ENCODE peak calls at places on chromosomes 3 and 15, in seven cellular contexts. F is adrenal gland, S is uterus, Q is PC-3, E is HAP-1, W is brain microvascular endothelial cell, T is HCT116. R is an unnamed sample. For H3K36me3, the result is how much of the 10 kb centered on the place peaks cover.

GRCh38 chr3:141402476-141403171 is 34.3 kb downstream of the ZBTB38 start:
- DNase-seq in F (peak), S (peak), Q (peak), E (peak), W (peak), T (no peak), R (peak)

GRCh38 chr3:178771511-178771910 is 235.3 kb downstream of the KCNMB2 start:
- DNase-seq in F (no peak), S (no peak), Q (peak), E (no peak), W (no peak), T (no peak), R (no peak)

GRCh38 chr3:138092023-138092422 is 23.4 kb downstream of the DZIP1L start:
- DNase-seq in F (no peak), S (no peak), Q (peak), E (no peak), W (peak), T (no peak), R (no peak)

GRCh38 chr15:49978171-49978570 is 140.9 kb downstream of the ATP8B4 start:
- DNase-seq in F (no peak), S (no peak), Q (no peak), E (no peak), W (no peak), T (no peak), R (no peak)

GRCh38 chr3:14549256-14549931 is 9.3 kb upstream of the GRIP2 start:
- DNase-seq in F (no peak), S (no peak), Q (peak), E (no peak), W (peak), T (peak), R (no peak)

GRCh38 chr3:99875573-99875924 is 57.9 kb downstream of the CMSS1 start:
- DNase-seq in F (no peak), S (no peak), Q (no peak), E (no peak), W (peak), T (no peak), R (no peak)

GRCh38 chr15:65101418-65101890 is 13.5 kb downstream of the UBAP1L start:
- DNase-seq in F (peak), S (peak), Q (peak), E (peak), W (peak), T (peak), R (peak)

GRCh38 chr15:74631935-74632560 is 16.4 kb downstream of the CLK3 start:
- DNase-seq in F (no peak), S (peak), Q (peak), E (peak), W (peak), T (no peak), R (peak)

GRCh38 chr15:98700501-98700900 is 52.2 kb downstream of the IGF1R start:
- DNase-seq in F (no peak), S (no peak), Q (no peak), E (no peak), W (no peak), T (no peak), R (no peak)

GRCh38 chr3:146250449-146251382 is at the start of gene PLSCR4:
- DNase-seq in F (peak), S (peak), Q (peak), E (peak), W (peak), T (peak), R (peak)

GRCh38 chr3:12758025-12758830 is 831 bp downstream of the TMEM40 start:
- DNase-seq in F (peak), S (peak), Q (peak), E (no peak), W (peak), T (no peak), R (no peak)

GRCh38 chr15:25362545-25362944 is 76.3 kb downstream of the UBE3A start:
- DNase-seq in F (no peak), S (no peak), Q (no peak), E (no peak), W (no peak), T (no peak), R (no peak)

GRCh38 chr3:58109752-58110151 is 101.0 kb downstream of the DNASE1L3 start:
- DNase-seq in F (no peak), S (no peak), Q (no peak), E (no peak), W (no peak), T (no peak), R (no peak)

GRCh38 chr3:152419748-152420147 is 151.0 kb downstream of the MBNL1 start:
- DNase-seq in F (no peak), S (no peak), Q (no peak), E (no peak), W (no peak), T (no peak), R (no peak)

GRCh38 chr3:179452166-179452544 is 885 bp upstream of the GNB4 start:
- DNase-seq in F (no peak), S (no peak), Q (no peak), E (no peak), W (peak), T (no peak), R (no peak)

GRCh38 chr15:32898991-32899613 is 181.3 kb downstream of the GREM1 start:
- DNase-seq in F (no peak), S (no peak), Q (peak), E (no peak), W (no peak), T (no peak), R (peak)

GRCh38 chr3:57923101-57923500 is 85.1 kb upstream of the FLNB start:
- DNase-seq in F (no peak), S (no peak), Q (no peak), E (no peak), W (no peak), T (no peak), R (no peak)

GRCh38 chr15:33722005-33722672 is 246.2 kb upstream of the CHRM5 start:
- DNase-seq in F (no peak), S (no peak), Q (peak), E (no peak), W (peak), T (no peak), R (no peak)

GRCh38 chr15:77144492-77145070 is 73.7 kb upstream of the TSPAN3 start:
- DNase-seq in F (no peak), S (no peak), Q (peak), E (peak), W (peak), T (no peak), R (no peak)

GRCh38 chr3:123085293-123085949 is 18.6 kb downstream of the PDIA5 start:
- DNase-seq in F (no peak), S (no peak), Q (no peak), E (no peak), W (no peak), T (no peak), R (no peak)

GRCh38 chr15:57728436-57728835 is 21.9 kb downstream of the POLR2M start:
- DNase-seq in F (no peak), S (no peak), Q (no peak), E (no peak), W (no peak), T (no peak), R (no peak)

GRCh38 chr15:47352217-47352616 is 365.1 kb upstream of the SEMA6D start:
- DNase-seq in F (no peak), S (no peak), Q (no peak), E (no peak), W (no peak), T (no peak), R (no peak)

GRCh38 chr15:52278636-52279367 is 16.8 kb downstream of the MYO5C start:
- DNase-seq in F (no peak), S (no peak), Q (no peak), E (no peak), W (no peak), T (no peak), R (no peak)

GRCh38 chr3:193335031-193335430 is 43.5 kb downstream of the ATP13A5 start:
- DNase-seq in F (no peak), S (no peak), Q (peak), E (no peak), W (no peak), T (no peak), R (no peak)

GRCh38 chr3:158794936-158795518 is 6.8 kb upstream of the MFSD1 start:
- DNase-seq in F (no peak), S (no peak), Q (peak), E (peak), W (peak), T (peak), R (no peak)

GRCh38 chr3:58353722-58354553 is 21.2 kb downstream of the PXK start:
- DNase-seq in F (no peak), S (no peak), Q (no peak), E (no peak), W (no peak), T (no peak), R (no peak)

GRCh38 chr3:89114841-89115223 is 7.4 kb downstream of the EPHA3 start:
- DNase-seq in F (no peak), S (no peak), Q (no peak), E (no peak), W (no peak), T (no peak), R (no peak)

GRCh38 chr3:12253944-12254343 is 34.9 kb upstream of the PPARG start:
- DNase-seq in F (no peak), S (no peak), Q (no peak), E (peak), W (no peak), T (no peak), R (no peak)

GRCh38 chr3:25142609-25143355 is 285.3 kb upstream of the RARB start:
- DNase-seq in F (no peak), S (no peak), Q (no peak), E (no peak), W (no peak), T (no peak), R (no peak)

GRCh38 chr3:39289107-39289506 is 9.3 kb upstream of the CX3CR1 start:
- DNase-seq in F (no peak), S (no peak), Q (no peak), E (no peak), W (no peak), T (no peak), R (no peak)

GRCh38 chr3:57063027-57063426 is 2.6 kb downstream of the SPATA12 start:
- DNase-seq in F (no peak), S (no peak), Q (no peak), E (no peak), W (no peak), T (no peak), R (no peak)

GRCh38 chr3:161142486-161142885 is 37.3 kb upstream of the B3GALNT1 start:
- DNase-seq in F (no peak), S (no peak), Q (peak), E (no peak), W (no peak), T (no peak), R (no peak)

GRCh38 chr3:112293368-112294321 is at the start of gene SLC9C1:
- DNase-seq in F (no peak), S (peak), Q (peak), E (peak), W (peak), T (peak), R (peak)

GRCh38 chr15:48614051-48614450 is 31.5 kb downstream of the FBN1 start:
- DNase-seq in F (no peak), S (no peak), Q (no peak), E (no peak), W (no peak), T (no peak), R (no peak)

GRCh38 chr3:116348216-116348615 is 97.1 kb downstream of the LSAMP start:
- DNase-seq in F (no peak), S (no peak), Q (no peak), E (no peak), W (no peak), T (no peak), R (no peak)

GRCh38 chr3:188196232-188196990 is 42.5 kb downstream of the LPP start:
- DNase-seq in F (no peak), S (no peak), Q (no peak), E (no peak), W (no peak), T (no peak), R (no peak)

GRCh38 chr3:24318668-24319287 is 175.9 kb downstream of the THRB start:
- DNase-seq in F (no peak), S (no peak), Q (peak), E (no peak), W (peak), T (no peak), R (no peak)

GRCh38 chr3:65888980-65889706 is 149.6 kb downstream of the MAGI1 start:
- DNase-seq in F (peak), S (no peak), Q (peak), E (no peak), W (peak), T (peak), R (no peak)

GRCh38 chr3:55523471-55523870 is 36.4 kb upstream of the WNT5A start:
- DNase-seq in F (no peak), S (no peak), Q (no peak), E (no peak), W (no peak), T (no peak), R (no peak)

GRCh38 chr3:136195258-136196063 is 674 bp downstream of the MSL2 start:
- DNase-seq in F (peak), S (peak), Q (peak), E (peak), W (peak), T (peak), R (peak)

GRCh38 chr3:47319952-47320351 is 37.2 kb downstream of the KLHL18 start:
- DNase-seq in F (no peak), S (no peak), Q (no peak), E (no peak), W (no peak), T (no peak), R (no peak)

GRCh38 chr3:47323431-47324277 is 40.9 kb downstream of the KLHL18 start:
- DNase-seq in F (no peak), S (no peak), Q (peak), E (no peak), W (peak), T (peak), R (no peak)

GRCh38 chr3:47318921-47319320 is 36.2 kb downstream of the KLHL18 start:
- DNase-seq in F (no peak), S (no peak), Q (peak), E (no peak), W (no peak), T (no peak), R (no peak)

DNA sequence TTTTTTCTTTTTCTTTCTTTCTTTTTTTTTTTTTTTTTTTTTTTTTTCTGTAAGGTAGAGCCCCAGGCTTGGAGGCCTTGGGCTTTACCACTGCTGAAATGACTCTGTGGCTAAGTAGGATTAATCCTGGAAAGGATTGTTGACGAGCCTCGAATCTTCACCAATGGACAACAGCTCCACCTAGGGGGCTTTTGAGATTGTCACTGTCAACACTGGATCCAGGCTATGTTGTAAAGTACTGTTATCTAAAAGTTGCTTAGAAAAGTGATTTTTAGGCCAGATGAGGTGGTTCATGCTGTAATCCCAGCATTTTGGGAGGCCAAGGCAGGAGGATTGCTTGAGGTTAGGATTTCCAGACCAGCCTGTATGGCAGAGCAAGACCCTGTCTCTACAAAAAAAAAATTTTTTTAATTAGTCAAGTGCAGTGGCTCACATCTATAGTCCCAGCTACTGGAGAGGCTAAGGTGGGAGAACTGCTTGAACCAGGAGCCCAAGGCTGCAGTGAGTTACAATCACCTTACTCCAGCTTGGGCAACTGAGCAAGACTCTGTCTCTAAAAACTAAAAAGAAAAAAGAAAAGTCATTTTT is 41.6 kb downstream of the KLHL18 start:
- DNase-seq in F (peak), S (peak), Q (peak), E (peak), W (peak), T (peak), R (peak)
- H3K36me3 ChIP-seq in F (under half), S (under half), Q (under half), E (half or more), W (under half), T (under half), R (under half)

GRCh38 chr3:184357248-184358139 is 3.9 kb downstream of the CLCN2 start:
- DNase-seq in F (no peak), S (no peak), Q (no peak), E (no peak), W (no peak), T (no peak), R (no peak)

GRCh38 chr3:184354121-184354728 is 7.2 kb downstream of the CLCN2 start:
- DNase-seq in F (peak), S (peak), Q (peak), E (no peak), W (no peak), T (no peak), R (peak)

GRCh38 chr3:184353546-184353941 is 7.9 kb downstream of the CLCN2 start:
- DNase-seq in F (no peak), S (no peak), Q (no peak), E (no peak), W (no peak), T (no peak), R (no peak)

GRCh38 chr3:184354740-184355139 is 6.7 kb downstream of the CLCN2 start:
- DNase-seq in F (no peak), S (no peak), Q (no peak), E (no peak), W (no peak), T (no peak), R (no peak)

DNA sequence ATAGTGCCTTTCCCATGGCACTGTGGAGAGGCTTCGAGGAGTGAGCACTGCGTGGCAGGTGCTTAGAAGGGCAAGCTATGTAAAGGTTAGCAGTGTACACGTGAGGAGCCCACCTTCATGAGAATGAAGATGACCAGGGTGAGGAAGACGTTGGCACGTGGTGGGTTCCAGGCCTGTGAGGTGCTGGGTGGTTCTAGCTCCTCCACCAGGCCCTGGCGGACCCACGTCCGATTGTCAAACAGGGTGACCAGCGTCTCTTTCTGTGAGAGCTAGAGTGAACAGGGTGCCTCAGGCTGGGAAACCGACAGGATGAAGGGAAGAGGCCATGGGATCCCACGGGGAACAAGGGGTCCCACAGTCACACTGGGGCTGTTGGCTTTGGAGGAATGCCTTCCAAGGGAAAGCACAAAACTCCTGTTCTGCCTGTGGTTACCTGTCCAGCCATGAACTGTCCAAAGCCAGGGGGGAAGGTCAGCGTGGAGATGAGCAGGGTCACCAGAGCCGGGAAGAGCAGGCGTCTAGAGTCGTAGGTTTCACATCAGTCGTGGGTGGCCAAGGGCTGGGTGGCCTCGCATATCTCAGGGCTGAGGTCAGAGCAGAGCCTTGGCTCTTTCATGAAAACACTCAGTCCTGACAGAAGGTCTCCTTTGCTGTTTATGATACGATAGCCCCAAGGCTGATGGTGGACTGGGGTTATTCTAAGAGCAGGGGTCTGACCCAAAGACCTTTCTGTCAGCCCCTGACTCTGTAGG is 6.0 kb downstream of the CLCN2 start:
- DNase-seq in F (peak), S (no peak), Q (no peak), E (no peak), W (no peak), T (no peak), R (no peak)
- H3K36me3 ChIP-seq in F (under half), S (under half), Q (under half), E (half or more), W (under half), T (under half), R (under half)

GRCh38 chr3:120752230-120752629 is 9.7 kb downstream of the GTF2E1 start:
- DNase-seq in F (no peak), S (no peak), Q (no peak), E (no peak), W (no peak), T (no peak), R (no peak)

GRCh38 chr3:120752865-120753264 is 10.3 kb downstream of the GTF2E1 start:
- DNase-seq in F (no peak), S (no peak), Q (no peak), E (no peak), W (no peak), T (no peak), R (no peak)

GRCh38 chr3:120749843-120750242 is 7.3 kb downstream of the GTF2E1 start:
- DNase-seq in F (no peak), S (no peak), Q (no peak), E (no peak), W (no peak), T (no peak), R (no peak)

GRCh38 chr3:120753831-120754230 is 11.3 kb downstream of the GTF2E1 start:
- DNase-seq in F (no peak), S (no peak), Q (no peak), E (no peak), W (no peak), T (no peak), R (no peak)
- H3K36me3 ChIP-seq in F (under half), S (under half), Q (under half), E (under half), W (under half), T (under half), R (under half)

DNA sequence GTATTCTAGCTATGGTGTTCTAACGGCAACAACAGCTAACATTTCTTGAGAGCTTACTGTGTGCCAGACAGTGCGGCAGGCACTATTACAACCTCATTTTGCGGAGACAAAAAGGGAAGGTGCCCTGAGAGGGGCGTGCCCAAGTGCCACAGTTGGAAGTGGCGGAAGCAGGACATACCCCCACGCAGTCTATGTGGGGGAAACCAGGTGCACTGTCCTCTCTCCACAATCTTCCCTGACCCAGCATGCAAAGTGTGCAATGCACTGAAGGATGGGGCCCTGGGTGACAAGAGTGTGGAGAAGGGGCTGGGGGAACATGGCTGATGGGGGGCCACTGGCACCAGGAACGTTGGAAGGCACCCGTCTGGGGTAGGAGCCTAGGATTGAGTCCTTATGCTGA is 8.6 kb downstream of the ANP32A start:
- DNase-seq in F (no peak), S (no peak), Q (no peak), E (no peak), W (no peak), T (no peak), R (no peak)
- H3K36me3 ChIP-seq in F (under half), S (under half), Q (under half), E (under half), W (under half), T (under half), R (under half)

R was measured in transverse colon.